ENCODE peak calls at places on chromosomes 11 and 22, in four cellular contexts. N is uterus; L is pancreas; J is effector memory CD4-positive, alpha-beta T cell. A is an unnamed sample.

GRCh38 chr11:61974766-61975631 is 7.6 kb upstream of the FTH1 start:
- DNase-seq in N (no peak), J (no peak), L (peak; percentile 91), A (no peak)

GRCh38 chr11:102121329-102121728 is 11.1 kb downstream of the YAP1 start:
- DNase-seq in L (no peak), N (no peak), J (no peak), A (no peak)

GRCh38 chr22:19892249-19892879 is 37.7 kb upstream of the GNB1L start:
- DNase-seq in L (no peak), J (no peak), N (peak; percentile 57), A (no peak)

GRCh38 chr11:93005239-93005638 is 35.8 kb downstream of the MTNR1B start:
- DNase-seq in L (no peak), N (no peak), J (no peak), A (no peak)

GRCh38 chr11:31819533-31820437 is 8.7 kb upstream of the PAX6 start:
- DNase-seq in N (no peak), L (no peak), J (no peak), A (no peak)

GRCh38 chr22:39185601-39186012 is 33.1 kb upstream of the CBX7 start:
- DNase-seq in L (peak; percentile 10), J (no peak), N (peak; percentile 46), A (no peak)

GRCh38 chr11:26199341-26199740 is 132.6 kb upstream of the ANO3 start:
- DNase-seq in L (no peak), N (no peak), J (no peak), A (no peak)

GRCh38 chr11:35784699-35785098 is 122.1 kb downstream of the TRIM44 start:
- DNase-seq in L (no peak), N (no peak), J (no peak), A (no peak)

GRCh38 chr11:112999518-112999917 is 38.3 kb downstream of the NCAM1 start:
- DNase-seq in L (no peak), N (no peak), J (no peak), A (no peak)

GRCh38 chr11:130209128-130209932 is 49.7 kb downstream of the ST14 start:
- DNase-seq in N (no peak), L (no peak), J (no peak), A (no peak)

GRCh38 chr11:90288207-90288821 is 65.5 kb upstream of the CHORDC1 start:
- DNase-seq in N (no peak), L (no peak), J (no peak), A (no peak)

GRCh38 chr11:60786811-60787567 is 1.9 kb downstream of the MS4A10 start:
- DNase-seq in N (peak; percentile 61), L (no peak), J (no peak), A (no peak)

GRCh38 chr22:44667829-44668189 is 34.2 kb upstream of the PRR5 start:
- DNase-seq in J (peak; percentile 77), L (no peak), N (no peak), A (peak; percentile 48)

GRCh38 chr22:28329582-28330073 is 350.0 kb downstream of the TTC28 start:
- DNase-seq in J (no peak), L (no peak), N (no peak), A (no peak)

GRCh38 chr11:102283088-102283487 is 34.2 kb upstream of the BIRC3 start:
- DNase-seq in N (no peak), J (no peak), L (no peak), A (no peak)

GRCh38 chr11:76793391-76793811 is 10.2 kb downstream of the TSKU start:
- DNase-seq in N (no peak), L (no peak), J (no peak), A (no peak)

GRCh38 chr22:43109921-43110443 is 568 bp upstream of the BIK start:
- DNase-seq in L (no peak), J (no peak), N (no peak), A (no peak)

GRCh38 chr22:27881404-27881803 is 37.7 kb downstream of the PITPNB start:
- DNase-seq in N (peak; percentile 60), J (no peak), L (no peak), A (no peak)

GRCh38 chr22:36761553-36762240 is 14.2 kb downstream of the IFT27 start:
- DNase-seq in J (no peak), N (no peak), L (no peak), A (no peak)

GRCh38 chr11:77027275-77027674 is 6.9 kb upstream of the B3GNT6 start:
- DNase-seq in N (no peak), J (no peak), L (no peak), A (no peak)

GRCh38 chr11:12174145-12175143 is 64.1 kb downstream of the MICAL2 start:
- DNase-seq in N (no peak), J (no peak), L (no peak), A (no peak)

GRCh38 chr11:10394229-10395100 is 60.6 kb upstream of the AMPD3 start:
- DNase-seq in L (no peak), N (no peak), J (no peak), A (no peak)

GRCh38 chr22:46087816-46088277 is 62.5 kb upstream of the PPARA start:
- DNase-seq in L (peak; percentile 93), J (no peak), N (peak; percentile 95), A (no peak)

GRCh38 chr11:14905104-14906033 is 13.3 kb upstream of the CYP2R1 start:
- DNase-seq in L (peak; percentile 77), J (peak; percentile 53), N (peak; percentile 17), A (peak; percentile 58)

GRCh38 chr11:119607726-119608125 is 121.3 kb downstream of the NECTIN1 start:
- DNase-seq in J (no peak), L (no peak), N (no peak), A (no peak)

GRCh38 chr11:3934658-3935057 is 79.2 kb downstream of the STIM1 start:
- DNase-seq in N (no peak), J (no peak), L (no peak), A (no peak)

GRCh38 chr11:47002366-47002765 is 65.8 kb downstream of the CSTPP1 start:
- DNase-seq in J (no peak), L (no peak), N (no peak), A (no peak)

GRCh38 chr11:131723088-131723487 is 352.7 kb downstream of the NTM start:
- DNase-seq in J (no peak), L (no peak), N (no peak), A (no peak)

GRCh38 chr11:129973809-129974208 is 28.8 kb downstream of the PRDM10 start:
- DNase-seq in J (no peak), L (no peak), N (no peak), A (no peak)

GRCh38 chr11:121757480-121758125 is 304.8 kb upstream of the SORL1-AS1 start:
- DNase-seq in J (no peak), N (no peak), L (no peak), A (no peak)

GRCh38 chr22:49075150-49075549 is 752.5 kb downstream of the BRD1 start:
- DNase-seq in L (no peak), N (no peak), J (no peak), A (no peak)
- H3K9me3 ChIP-seq in L (no peaks in the 10 kb centered on the region), N (no peaks in the 10 kb centered on the region), J (no peaks in the 10 kb centered on the region), A (no peaks in the 10 kb centered on the region)

DNA sequence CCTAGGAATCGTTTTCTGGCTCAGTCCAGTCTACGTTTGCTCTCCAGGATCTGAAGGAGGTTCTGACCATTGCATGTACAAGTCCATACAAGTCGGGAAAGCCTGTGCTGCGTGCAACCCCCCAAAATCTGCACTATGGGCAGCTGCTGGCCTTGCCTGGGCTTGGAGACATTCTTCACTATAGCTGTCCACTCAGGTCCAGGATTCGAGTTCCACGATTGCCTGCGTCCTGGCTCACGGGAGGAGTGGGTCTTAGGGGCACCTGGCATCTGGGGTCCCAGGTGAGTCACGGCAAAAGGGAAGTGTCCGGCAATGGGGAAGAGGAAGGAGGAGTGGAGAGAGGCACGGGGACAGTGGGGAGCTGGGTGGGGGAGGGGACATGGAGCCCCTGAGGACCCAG is 563.0 kb downstream of the BRD1 start:
- DNase-seq in N (no peak), L (no peak), J (no peak), A (no peak)
- H3K9me3 ChIP-seq in N (no peaks in the 10 kb centered on the region), L (no peaks in the 10 kb centered on the region), J (no peaks in the 10 kb centered on the region), A (no peaks in the 10 kb centered on the region)

DNA sequence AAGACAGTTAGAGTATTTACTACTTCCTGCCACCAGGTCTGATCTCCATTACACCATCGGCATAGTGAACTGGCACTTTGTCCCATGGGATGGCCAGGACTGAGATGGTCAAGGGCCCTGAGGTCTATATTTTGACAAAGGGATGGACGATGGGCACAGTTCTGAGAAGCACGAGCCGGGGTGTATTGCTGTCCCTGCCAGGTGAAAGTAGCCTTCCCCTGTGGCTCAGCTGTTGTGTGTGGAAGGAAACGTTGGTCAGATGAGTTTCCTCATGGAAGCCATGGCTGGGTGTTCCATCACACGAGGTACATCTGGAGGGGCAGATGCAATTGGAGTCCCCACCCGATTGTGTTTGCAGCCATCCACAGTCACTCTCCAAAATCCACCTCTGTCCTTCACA is 27.9 kb upstream of the BRSK2 start:
- DNase-seq in L (no peak), N (no peak), J (no peak), A (no peak)
- H3K9me3 ChIP-seq in L (no peaks in the 10 kb centered on the region), N (no peaks in the 10 kb centered on the region), J (no peaks in the 10 kb centered on the region), A (no peaks in the 10 kb centered on the region)

DNA sequence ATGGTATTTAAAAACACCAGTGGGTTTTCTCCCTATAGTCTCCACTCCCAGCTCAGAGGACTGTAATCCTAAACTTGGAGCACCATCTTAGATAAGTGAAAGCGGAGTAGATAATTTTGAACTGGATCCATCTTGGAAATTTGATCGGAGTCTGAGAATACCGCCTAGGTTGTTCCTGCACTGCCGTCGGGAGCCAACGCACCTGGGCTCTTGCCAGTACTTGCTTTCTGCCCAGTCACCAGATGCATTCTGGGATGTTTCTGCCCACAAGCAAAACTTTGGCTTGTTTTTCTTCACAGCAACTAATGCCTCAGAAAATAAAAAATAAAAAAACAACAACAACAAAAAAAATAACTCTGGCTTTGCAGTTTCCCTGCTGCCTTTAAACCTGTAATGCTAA is 113.0 kb upstream of the MTMR2 start:
- DNase-seq in J (no peak), N (no peak), L (no peak), A (no peak)
- H3K9me3 ChIP-seq in J (no peaks in the 10 kb centered on the region), N (no peaks in the 10 kb centered on the region), L (no peaks in the 10 kb centered on the region), A (no peaks in the 10 kb centered on the region)

GRCh38 chr22:49188591-49188990 is 639.1 kb downstream of the BRD1 start:
- DNase-seq in N (no peak), J (no peak), L (no peak), A (no peak)
- H3K9me3 ChIP-seq in N (no peaks in the 10 kb centered on the region), J (no peaks in the 10 kb centered on the region), L (no peaks in the 10 kb centered on the region), A (no peaks in the 10 kb centered on the region)

DNA sequence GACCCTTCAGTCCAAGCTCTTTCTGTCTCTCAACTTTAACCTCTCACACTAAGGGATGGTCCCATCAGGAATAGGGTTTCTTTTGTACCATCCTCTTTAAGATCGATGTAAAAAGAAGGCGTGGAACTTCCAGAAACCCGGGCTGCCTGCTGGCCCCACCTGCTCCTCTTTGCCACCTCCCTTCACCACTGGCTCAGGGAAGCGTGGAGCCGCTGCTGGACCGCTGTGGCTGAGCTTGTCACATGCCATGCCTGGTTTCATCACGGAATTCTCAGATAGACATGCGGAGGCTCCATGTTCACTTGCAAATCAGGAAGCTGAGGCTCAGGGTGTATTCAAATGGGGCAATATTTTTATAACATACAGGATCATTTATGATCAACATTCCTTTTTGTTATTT is 399.7 kb downstream of the BRD1 start:
- DNase-seq in L (no peak), J (no peak), N (no peak), A (no peak)
- H3K9me3 ChIP-seq in L (no peaks in the 10 kb centered on the region), J (no peaks in the 10 kb centered on the region), N (no peaks in the 10 kb centered on the region), A (no peaks in the 10 kb centered on the region)

GRCh38 chr22:47884775-47885174 is 1122.3 kb downstream of the TBC1D22A start:
- DNase-seq in J (no peak), L (no peak), N (no peak), A (no peak)
- H3K9me3 ChIP-seq in J (no peaks in the 10 kb centered on the region), L (no peaks in the 10 kb centered on the region), N (no peaks in the 10 kb centered on the region), A (no peaks in the 10 kb centered on the region)

A was measured in T-helper 17 cell.